ENCODE peak calls at places on chromosomes 6 and 20, in five cellular contexts. C, L, A, Z and M are unnamed samples.

GRCh38 chr6:17169291-17169690 is 67.4 kb downstream of the STMND1 start:
- DNase-seq in C (no peak), L (no peak), A (no peak), Z (no peak), M (no peak)

GRCh38 chr6:56744528-56744927 is 101.8 kb upstream of the DST start:
- DNase-seq in C (no peak), L (no peak), A (no peak), Z (no peak), M (no peak)

GRCh38 chr6:13328875-13329183 is 492 bp upstream of the TBC1D7 start:
- DNase-seq in C (no peak), L (no peak), A (no peak), Z (no peak), M (no peak)

GRCh38 chr6:84026721-84027164 is 6.8 kb upstream of the MRAP2 start:
- DNase-seq in C (no peak), L (no peak), A (no peak), Z (no peak), M (no peak)

GRCh38 chr6:70162972-70163371 is 139.9 kb downstream of the COL9A1 start:
- DNase-seq in C (no peak), L (no peak), A (no peak), Z (no peak), M (no peak)

GRCh38 chr6:124924333-124924759 is 37.9 kb upstream of the RNF217 start:
- DNase-seq in C (no peak), L (no peak), A (no peak), Z (no peak), M (no peak)

GRCh38 chr6:1197309-1197708 is 114.6 kb upstream of the FOXQ1 start:
- DNase-seq in C (no peak), L (no peak), A (no peak), Z (no peak), M (no peak)

GRCh38 chr20:52402514-52402913 is 210.9 kb upstream of the ZFP64 start:
- DNase-seq in C (no peak), L (no peak), A (no peak), Z (no peak), M (no peak)

GRCh38 chr20:4170621-4171537 is 155.5 kb upstream of the RNF24 start:
- DNase-seq in C (no peak), L (no peak), A (peak), Z (no peak), M (no peak)

GRCh38 chr6:97401533-97401932 is 118.5 kb upstream of the MMS22L start:
- DNase-seq in C (no peak), L (no peak), A (no peak), Z (no peak), M (no peak)

GRCh38 chr6:153208706-153209105 is 77.6 kb upstream of the RGS17 start:
- DNase-seq in C (no peak), L (no peak), A (no peak), Z (no peak), M (no peak)

GRCh38 chr6:150565945-150566344 is 33.7 kb upstream of the PLEKHG1 start:
- DNase-seq in C (no peak), L (no peak), A (no peak), Z (no peak), M (no peak)